ENCODE peak calls at places on chromosomes 3 and 15, in five cellular contexts. One of them, this sample, is unnamed.

GRCh38 chr3:48504051-48504946 is at the start of gene SHISA5:
- DNase-seq in activated T-cell treated with anti-CD3 and anti-CD28 coated beads, Interleukin-2, amount 50 U/mL, for 1 hour: peak
- DNase-seq in HT-29: no peak
- DNase-seq in ovary: peak
- DNase-seq in GM12865: peak
- DNase-seq in this sample: peak

GRCh38 chr3:71673486-71673885 is 51.7 kb downstream of the EIF4E3 start:
- DNase-seq in GM12865: no peak
- DNase-seq in HT-29: no peak
- DNase-seq in activated T-cell treated with anti-CD3 and anti-CD28 coated beads, Interleukin-2, amount 50 U/mL, for 1 hour: no peak
- DNase-seq in ovary: no peak
- DNase-seq in this sample: no peak

GRCh38 chr3:195182470-195182795 is 88.5 kb downstream of the XXYLT1 start:
- DNase-seq in ovary: no peak
- DNase-seq in HT-29: no peak
- DNase-seq in activated T-cell treated with anti-CD3 and anti-CD28 coated beads, Interleukin-2, amount 50 U/mL, for 1 hour: no peak
- DNase-seq in GM12865: no peak
- DNase-seq in this sample: no peak

GRCh38 chr15:33140326-33140725 is 54.2 kb downstream of the FMN1 start:
- DNase-seq in HT-29: no peak
- DNase-seq in GM12865: no peak
- DNase-seq in activated T-cell treated with anti-CD3 and anti-CD28 coated beads, Interleukin-2, amount 50 U/mL, for 1 hour: no peak
- DNase-seq in ovary: no peak
- DNase-seq in this sample: no peak

GRCh38 chr3:187183210-187183862 is 13.9 kb upstream of the RTP1 start:
- DNase-seq in ovary: no peak
- DNase-seq in GM12865: peak
- DNase-seq in HT-29: no peak
- DNase-seq in activated T-cell treated with anti-CD3 and anti-CD28 coated beads, Interleukin-2, amount 50 U/mL, for 1 hour: no peak
- DNase-seq in this sample: no peak

GRCh38 chr3:136350132-136350531 is 100.0 kb downstream of the PCCB start:
- DNase-seq in HT-29: no peak
- DNase-seq in ovary: peak
- DNase-seq in activated T-cell treated with anti-CD3 and anti-CD28 coated beads, Interleukin-2, amount 50 U/mL, for 1 hour: no peak
- DNase-seq in GM12865: no peak
- DNase-seq in this sample: no peak

GRCh38 chr15:79136434-79137046 is 46.0 kb upstream of the RASGRF1 start:
- DNase-seq in ovary: no peak
- DNase-seq in GM12865: no peak
- DNase-seq in HT-29: no peak
- DNase-seq in activated T-cell treated with anti-CD3 and anti-CD28 coated beads, Interleukin-2, amount 50 U/mL, for 1 hour: no peak
- DNase-seq in this sample: no peak

GRCh38 chr3:143529018-143529478 is 319.2 kb downstream of the SLC9A9 start:
- DNase-seq in activated T-cell treated with anti-CD3 and anti-CD28 coated beads, Interleukin-2, amount 50 U/mL, for 1 hour: no peak
- DNase-seq in HT-29: no peak
- DNase-seq in GM12865: peak
- DNase-seq in ovary: no peak
- DNase-seq in this sample: peak

GRCh38 chr3:108132727-108133373 is 42.0 kb upstream of the CD47 start:
- DNase-seq in HT-29: no peak
- DNase-seq in GM12865: no peak
- DNase-seq in activated T-cell treated with anti-CD3 and anti-CD28 coated beads, Interleukin-2, amount 50 U/mL, for 1 hour: no peak
- DNase-seq in ovary: no peak
- DNase-seq in this sample: no peak

GRCh38 chr3:56981445-56982230 is 78.8 kb upstream of the SPATA12 start:
- DNase-seq in GM12865: no peak
- DNase-seq in ovary: no peak
- DNase-seq in activated T-cell treated with anti-CD3 and anti-CD28 coated beads, Interleukin-2, amount 50 U/mL, for 1 hour: no peak
- DNase-seq in HT-29: no peak
- DNase-seq in this sample: no peak

GRCh38 chr15:39530446-39531342 is 50.2 kb upstream of the THBS1 start:
- DNase-seq in activated T-cell treated with anti-CD3 and anti-CD28 coated beads, Interleukin-2, amount 50 U/mL, for 1 hour: no peak
- DNase-seq in ovary: no peak
- DNase-seq in GM12865: peak
- DNase-seq in HT-29: no peak
- DNase-seq in this sample: no peak

GRCh38 chr3:108001457-108001856 is 89.4 kb downstream of the CD47 start:
- DNase-seq in HT-29: peak
- DNase-seq in GM12865: no peak
- DNase-seq in ovary: no peak
- DNase-seq in activated T-cell treated with anti-CD3 and anti-CD28 coated beads, Interleukin-2, amount 50 U/mL, for 1 hour: no peak
- DNase-seq in this sample: no peak

GRCh38 chr3:151003024-151003771 is 30.7 kb upstream of the CLRN1 start:
- DNase-seq in HT-29: no peak
- DNase-seq in activated T-cell treated with anti-CD3 and anti-CD28 coated beads, Interleukin-2, amount 50 U/mL, for 1 hour: no peak
- DNase-seq in ovary: no peak
- DNase-seq in GM12865: no peak
- DNase-seq in this sample: no peak

GRCh38 chr3:12325594-12326295 is 36.9 kb downstream of the PPARG start:
- DNase-seq in HT-29: no peak
- DNase-seq in activated T-cell treated with anti-CD3 and anti-CD28 coated beads, Interleukin-2, amount 50 U/mL, for 1 hour: no peak
- DNase-seq in ovary: no peak
- DNase-seq in GM12865: no peak
- DNase-seq in this sample: no peak

GRCh38 chr15:44729394-44729913 is 6.9 kb upstream of the TRIM69 start:
- DNase-seq in ovary: no peak
- DNase-seq in GM12865: peak
- DNase-seq in activated T-cell treated with anti-CD3 and anti-CD28 coated beads, Interleukin-2, amount 50 U/mL, for 1 hour: no peak
- DNase-seq in HT-29: no peak
- DNase-seq in this sample: no peak

GRCh38 chr3:130470132-130470531 is 46.8 kb upstream of the COL6A6 start:
- DNase-seq in activated T-cell treated with anti-CD3 and anti-CD28 coated beads, Interleukin-2, amount 50 U/mL, for 1 hour: no peak
- DNase-seq in GM12865: no peak
- DNase-seq in ovary: no peak
- DNase-seq in HT-29: no peak
- DNase-seq in this sample: no peak

GRCh38 chr15:81863157-81863556 is 182.7 kb downstream of the MEX3B start:
- DNase-seq in ovary: no peak
- DNase-seq in HT-29: no peak
- DNase-seq in GM12865: no peak
- DNase-seq in activated T-cell treated with anti-CD3 and anti-CD28 coated beads, Interleukin-2, amount 50 U/mL, for 1 hour: no peak
- DNase-seq in this sample: no peak

GRCh38 chr3:45198264-45199260 is 27.5 kb downstream of the TMEM158 start:
- DNase-seq in activated T-cell treated with anti-CD3 and anti-CD28 coated beads, Interleukin-2, amount 50 U/mL, for 1 hour: no peak
- DNase-seq in ovary: no peak
- DNase-seq in HT-29: no peak
- DNase-seq in GM12865: no peak
- DNase-seq in this sample: no peak

GRCh38 chr3:47803478-47804025 is 614 bp downstream of the DHX30 start:
- DNase-seq in GM12865: no peak
- DNase-seq in HT-29: no peak
- DNase-seq in ovary: no peak
- DNase-seq in activated T-cell treated with anti-CD3 and anti-CD28 coated beads, Interleukin-2, amount 50 U/mL, for 1 hour: no peak
- DNase-seq in this sample: no peak

GRCh38 chr3:71369733-71370391 is 213.7 kb downstream of the FOXP1 start:
- DNase-seq in activated T-cell treated with anti-CD3 and anti-CD28 coated beads, Interleukin-2, amount 50 U/mL, for 1 hour: no peak
- DNase-seq in HT-29: no peak
- DNase-seq in GM12865: no peak
- DNase-seq in ovary: no peak
- DNase-seq in this sample: no peak

GRCh38 chr15:32730677-32731654 is 13.2 kb downstream of the GREM1 start:
- DNase-seq in HT-29: peak
- DNase-seq in GM12865: no peak
- DNase-seq in ovary: no peak
- DNase-seq in activated T-cell treated with anti-CD3 and anti-CD28 coated beads, Interleukin-2, amount 50 U/mL, for 1 hour: no peak
- DNase-seq in this sample: no peak

GRCh38 chr15:87777054-87777498 is 479.5 kb downstream of the NTRK3 start:
- DNase-seq in GM12865: no peak
- DNase-seq in ovary: no peak
- DNase-seq in HT-29: no peak
- DNase-seq in activated T-cell treated with anti-CD3 and anti-CD28 coated beads, Interleukin-2, amount 50 U/mL, for 1 hour: no peak
- DNase-seq in this sample: no peak

GRCh38 chr15:48930735-48931134 is 33.0 kb downstream of the SHC4 start:
- DNase-seq in activated T-cell treated with anti-CD3 and anti-CD28 coated beads, Interleukin-2, amount 50 U/mL, for 1 hour: no peak
- DNase-seq in GM12865: no peak
- DNase-seq in ovary: no peak
- DNase-seq in HT-29: no peak
- DNase-seq in this sample: no peak

GRCh38 chr15:36067483-36068274 is 511.7 kb upstream of the CDIN1 start:
- DNase-seq in activated T-cell treated with anti-CD3 and anti-CD28 coated beads, Interleukin-2, amount 50 U/mL, for 1 hour: no peak
- DNase-seq in HT-29: no peak
- DNase-seq in GM12865: no peak
- DNase-seq in ovary: no peak
- DNase-seq in this sample: no peak

GRCh38 chr3:124563376-124563775 is 166.9 kb upstream of the UMPS start:
- DNase-seq in HT-29: no peak
- DNase-seq in ovary: no peak
- DNase-seq in GM12865: no peak
- DNase-seq in activated T-cell treated with anti-CD3 and anti-CD28 coated beads, Interleukin-2, amount 50 U/mL, for 1 hour: no peak
- DNase-seq in this sample: no peak

GRCh38 chr15:69576948-69577351 is 124.3 kb downstream of the RPLP1 start:
- DNase-seq in GM12865: no peak
- DNase-seq in activated T-cell treated with anti-CD3 and anti-CD28 coated beads, Interleukin-2, amount 50 U/mL, for 1 hour: no peak
- DNase-seq in ovary: no peak
- DNase-seq in HT-29: peak
- DNase-seq in this sample: no peak

GRCh38 chr3:196789773-196790419 is 50.2 kb downstream of the PAK2 start:
- DNase-seq in ovary: no peak
- DNase-seq in HT-29: peak
- DNase-seq in GM12865: no peak
- DNase-seq in activated T-cell treated with anti-CD3 and anti-CD28 coated beads, Interleukin-2, amount 50 U/mL, for 1 hour: no peak
- DNase-seq in this sample: no peak

GRCh38 chr15:74130089-74130848 is at the start of gene ISLR2:
- DNase-seq in activated T-cell treated with anti-CD3 and anti-CD28 coated beads, Interleukin-2, amount 50 U/mL, for 1 hour: no peak
- DNase-seq in GM12865: no peak
- DNase-seq in ovary: peak
- DNase-seq in HT-29: no peak
- DNase-seq in this sample: no peak

GRCh38 chr3:27960133-27960532 is 238.0 kb upstream of the EOMES start:
- DNase-seq in ovary: no peak
- DNase-seq in HT-29: peak
- DNase-seq in activated T-cell treated with anti-CD3 and anti-CD28 coated beads, Interleukin-2, amount 50 U/mL, for 1 hour: no peak
- DNase-seq in GM12865: no peak
- DNase-seq in this sample: no peak

GRCh38 chr3:125606291-125606690 is 11.0 kb upstream of the OSBPL11 start:
- DNase-seq in activated T-cell treated with anti-CD3 and anti-CD28 coated beads, Interleukin-2, amount 50 U/mL, for 1 hour: no peak
- DNase-seq in ovary: no peak
- DNase-seq in GM12865: no peak
- DNase-seq in HT-29: no peak
- DNase-seq in this sample: no peak

GRCh38 chr3:118688396-118688884 is 346.2 kb downstream of the IGSF11 start:
- DNase-seq in HT-29: peak
- DNase-seq in activated T-cell treated with anti-CD3 and anti-CD28 coated beads, Interleukin-2, amount 50 U/mL, for 1 hour: no peak
- DNase-seq in ovary: no peak
- DNase-seq in GM12865: no peak
- DNase-seq in this sample: no peak

GRCh38 chr3:13280122-13280790 is 139.9 kb downstream of the NUP210 start:
- DNase-seq in activated T-cell treated with anti-CD3 and anti-CD28 coated beads, Interleukin-2, amount 50 U/mL, for 1 hour: no peak
- DNase-seq in HT-29: no peak
- DNase-seq in ovary: no peak
- DNase-seq in GM12865: no peak
- DNase-seq in this sample: no peak

GRCh38 chr15:46607103-46607502 is 972.3 kb downstream of the SQOR start:
- DNase-seq in HT-29: no peak
- DNase-seq in GM12865: no peak
- DNase-seq in ovary: no peak
- DNase-seq in activated T-cell treated with anti-CD3 and anti-CD28 coated beads, Interleukin-2, amount 50 U/mL, for 1 hour: no peak
- DNase-seq in this sample: no peak

GRCh38 chr15:81303241-81304225 is 20.4 kb downstream of the STARD5 start:
- DNase-seq in GM12865: no peak
- DNase-seq in HT-29: no peak
- DNase-seq in activated T-cell treated with anti-CD3 and anti-CD28 coated beads, Interleukin-2, amount 50 U/mL, for 1 hour: no peak
- DNase-seq in ovary: no peak
- DNase-seq in this sample: no peak

GRCh38 chr15:80856809-80857377 is 77.7 kb downstream of the CEMIP start:
- DNase-seq in ovary: peak
- DNase-seq in GM12865: no peak
- DNase-seq in HT-29: peak
- DNase-seq in activated T-cell treated with anti-CD3 and anti-CD28 coated beads, Interleukin-2, amount 50 U/mL, for 1 hour: no peak
- DNase-seq in this sample: no peak

GRCh38 chr3:150022406-150023238 is 51.9 kb upstream of the PFN2 start:
- DNase-seq in HT-29: no peak
- DNase-seq in activated T-cell treated with anti-CD3 and anti-CD28 coated beads, Interleukin-2, amount 50 U/mL, for 1 hour: no peak
- DNase-seq in ovary: no peak
- DNase-seq in GM12865: peak
- DNase-seq in this sample: no peak

This sample was measured in effector CD8-positive, alpha-beta T cell.